ENCODE peak calls at places on chromosomes 7 and 10, in five cellular contexts. M is PC-3, S is astrocyte of the cerebellum, N is tibial nerve, T is natural killer cell. X is an unnamed sample.

GRCh38 chr7:32164341-32164996 is 94.3 kb upstream of the PDE1C start:
- DNase-seq in M (peak), S (peak), N (no peak), T (no peak), X (no peak)

GRCh38 chr7:156232931-156233705 is 407.5 kb upstream of the RNF32 start:
- DNase-seq in M (no peak), S (no peak), N (no peak), T (no peak), X (no peak)

GRCh38 chr10:97762816-97763215 is 9.0 kb downstream of the SFRP5 start:
- DNase-seq in M (no peak), S (peak), N (peak), T (no peak), X (no peak)

GRCh38 chr10:119651514-119652327 is 541 bp downstream of the BAG3 start:
- DNase-seq in M (no peak), S (no peak), N (no peak), T (peak), X (no peak)

GRCh38 chr7:155340721-155341120 is 43.0 kb downstream of the INSIG1 start:
- DNase-seq in M (no peak), S (no peak), N (no peak), T (no peak), X (no peak)

GRCh38 chr10:24706479-24707118 is 17.1 kb downstream of the ARHGAP21 start:
- DNase-seq in M (peak), S (peak), N (no peak), T (no peak), X (peak)

GRCh38 chr7:94355389-94355788 is 39.3 kb upstream of the COL1A2 start:
- DNase-seq in M (no peak), S (no peak), N (no peak), T (no peak), X (no peak)

GRCh38 chr7:70614237-70614984 is 517.5 kb upstream of the GALNT17 start:
- DNase-seq in M (no peak), S (peak), N (peak), T (no peak), X (no peak)

GRCh38 chr7:44760034-44760580 is 11.5 kb downstream of the ZMIZ2 start:
- DNase-seq in M (no peak), S (no peak), N (no peak), T (no peak), X (no peak)

GRCh38 chr10:79221110-79222051 is 125.9 kb upstream of the PPIF start:
- DNase-seq in M (no peak), S (peak), N (peak), T (no peak), X (no peak)

GRCh38 chr7:123979876-123980275 is 53.0 kb downstream of the TMEM229A start:
- DNase-seq in M (peak), S (peak), N (no peak), T (no peak), X (no peak)

GRCh38 chr10:119818889-119819270 is 53.8 kb downstream of the MCMBP start:
- DNase-seq in M (no peak), S (no peak), N (no peak), T (no peak), X (no peak)

GRCh38 chr10:3623746-3624145 is 161.3 kb downstream of the KLF6 start:
- DNase-seq in M (no peak), S (peak), N (no peak), T (no peak), X (no peak)

GRCh38 chr7:75842836-75843446 is 29.3 kb upstream of the CCL24 start:
- DNase-seq in M (peak), S (peak), N (no peak), T (no peak), X (peak)

GRCh38 chr7:134941947-134942346 is 44.4 kb upstream of the AGBL3 start:
- DNase-seq in M (no peak), S (no peak), N (no peak), T (no peak), X (no peak)

GRCh38 chr7:2255145-2256139 is 13.4 kb downstream of the NUDT1 start:
- DNase-seq in M (peak), S (peak), N (no peak), T (no peak), X (no peak)

GRCh38 chr10:30454744-30455498 is 20.9 kb downstream of the MAP3K8 start:
- DNase-seq in M (no peak), S (peak), N (no peak), T (no peak), X (no peak)

GRCh38 chr7:95526128-95526738 is 40.5 kb downstream of the ASB4 start:
- DNase-seq in M (no peak), S (no peak), N (no peak), T (no peak), X (no peak)

GRCh38 chr10:52864459-52865106 is 92.0 kb upstream of the MBL2 start:
- DNase-seq in M (peak), S (peak), N (peak), T (no peak), X (no peak)

GRCh38 chr7:75876126-75876881 is 2.5 kb upstream of the RHBDD2 start:
- DNase-seq in M (no peak), S (no peak), N (no peak), T (no peak), X (peak)

GRCh38 chr10:122232781-122233180 is 38.3 kb upstream of the BTBD16 start:
- DNase-seq in M (peak), S (peak), N (no peak), T (no peak), X (no peak)

GRCh38 chr10:123530166-123530870 is 135.8 kb upstream of the GPR26 start:
- DNase-seq in M (no peak), S (no peak), N (no peak), T (no peak), X (no peak)

GRCh38 chr7:25595931-25596330 is 367.6 kb upstream of the NPVF start:
- DNase-seq in M (no peak), S (no peak), N (no peak), T (no peak), X (no peak)

GRCh38 chr7:108589874-108590273 is 20.2 kb downstream of the DNAJB9 start:
- DNase-seq in M (no peak), S (no peak), N (no peak), T (no peak), X (no peak)

GRCh38 chr7:135180122-135180521 is 9.6 kb upstream of the CYREN start:
- DNase-seq in M (no peak), S (no peak), N (no peak), T (no peak), X (no peak)

GRCh38 chr10:28296023-28296422 is 6.8 kb downstream of the MPP7 start:
- DNase-seq in M (no peak), S (no peak), N (no peak), T (no peak), X (no peak)

GRCh38 chr10:2979267-2979660 is 88.1 kb upstream of the PFKP start:
- DNase-seq in M (no peak), S (no peak), N (peak), T (no peak), X (no peak)

GRCh38 chr10:27742926-27743735 is 2.5 kb downstream of the MKX start:
- DNase-seq in M (peak), S (no peak), N (no peak), T (no peak), X (no peak)

GRCh38 chr7:155487509-155488482 is 29.9 kb downstream of the EN2 start:
- DNase-seq in M (no peak), S (no peak), N (no peak), T (no peak), X (no peak)

GRCh38 chr10:8133146-8133545 is 78.7 kb downstream of the GATA3 start:
- DNase-seq in M (no peak), S (no peak), N (no peak), T (no peak), X (no peak)

GRCh38 chr10:95509281-95509680 is 51.9 kb downstream of the SORBS1 start:
- DNase-seq in M (no peak), S (no peak), N (no peak), T (no peak), X (no peak)

GRCh38 chr7:31192996-31193395 is 140.9 kb downstream of the ADCYAP1R1 start:
- DNase-seq in M (peak), S (peak), N (no peak), T (no peak), X (no peak)

GRCh38 chr7:9100289-9100688 is 666.9 kb downstream of the NXPH1 start:
- DNase-seq in M (no peak), S (no peak), N (no peak), T (no peak), X (no peak)

GRCh38 chr10:126203746-126204145 is 184.5 kb downstream of the ADAM12 start:
- DNase-seq in M (no peak), S (no peak), N (no peak), T (no peak), X (no peak)

GRCh38 chr7:11374629-11375028 is 401.0 kb downstream of the PHF14 start:
- DNase-seq in M (no peak), S (no peak), N (no peak), T (no peak), X (no peak)

GRCh38 chr7:11379641-11380040 is 406.0 kb downstream of the PHF14 start:
- DNase-seq in M (no peak), S (peak), N (no peak), T (no peak), X (no peak)

GRCh38 chr7:11369696-11370095 is 396.0 kb downstream of the PHF14 start:
- DNase-seq in M (no peak), S (no peak), N (no peak), T (no peak), X (no peak)

GRCh38 chr7:11376549-11376948 is 402.9 kb downstream of the PHF14 start:
- DNase-seq in M (no peak), S (no peak), N (no peak), T (no peak), X (no peak)

GRCh38 chr7:11373546-11374142 is 400.0 kb downstream of the PHF14 start:
- DNase-seq in M (peak), S (no peak), N (no peak), T (no peak), X (no peak)
- TF ChIP-seq CTCF in M (peak), S (peak), N (peak), T (no peak), X (peak)

DNA sequence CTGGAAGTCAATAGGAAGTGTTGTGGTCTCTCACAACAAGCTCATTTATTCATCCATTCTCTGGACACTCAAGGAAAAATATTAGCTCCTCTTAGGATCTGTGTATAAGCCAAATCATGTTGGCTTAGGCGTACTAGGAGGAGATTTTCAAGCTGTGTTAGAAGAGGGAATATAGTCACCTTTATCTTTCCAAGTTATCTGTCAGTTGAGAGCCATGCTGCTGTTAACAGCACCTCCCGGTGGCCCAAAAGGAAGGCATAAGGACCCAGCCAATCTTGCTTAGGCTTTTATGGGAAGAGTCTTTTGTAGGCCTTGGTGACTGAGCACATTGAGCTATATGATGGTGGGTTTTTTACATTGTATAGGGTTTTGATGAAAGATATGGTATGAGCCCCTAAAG is 220.0 kb downstream of the LRMDA start:
- DNase-seq in M (peak), S (no peak), N (no peak), T (no peak), X (no peak)
- TF ChIP-seq CTCF in M (peak), S (no peak), N (no peak), T (no peak), X (no peak)

GRCh38 chr10:99276848-99277486 is 41.3 kb upstream of the HPSE2 start:
- DNase-seq in M (peak), S (no peak), N (no peak), T (no peak), X (no peak)
- TF ChIP-seq CTCF in M (peak), S (peak), N (no peak), T (no peak), X (peak)

DNA sequence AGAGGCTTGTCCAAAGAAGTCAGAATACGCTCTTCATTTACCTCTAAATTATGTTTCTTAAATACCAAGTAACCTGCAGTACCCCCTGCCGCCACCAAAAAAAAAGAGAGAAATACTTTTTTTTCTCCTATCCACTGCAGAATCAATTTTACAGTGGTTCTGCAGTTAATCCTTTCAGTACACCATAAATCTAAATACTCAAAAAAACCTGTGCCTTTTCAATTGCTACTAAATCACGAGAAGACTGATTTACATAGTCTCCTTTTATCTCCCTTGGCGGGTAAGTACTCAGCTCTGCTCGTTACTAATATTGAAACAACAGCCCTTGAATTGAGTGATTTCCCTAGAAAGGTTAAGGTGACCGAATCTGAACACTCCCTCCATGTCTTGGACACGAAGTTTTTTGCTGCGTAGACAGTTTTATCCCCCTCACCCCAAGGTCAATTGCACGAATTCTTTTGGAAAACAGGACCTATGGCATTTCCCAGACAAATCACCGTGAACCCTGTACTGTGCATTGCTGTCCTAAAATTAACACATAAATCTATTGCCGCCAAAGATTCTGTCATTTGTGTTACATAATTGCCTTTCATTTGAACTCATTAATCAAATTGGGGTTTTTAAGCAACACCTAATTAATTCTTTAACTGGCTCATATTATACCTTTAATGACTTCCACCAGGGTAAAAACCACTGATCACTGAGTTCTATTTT is 517 bp upstream of the VIM start:
- DNase-seq in M (no peak), S (no peak), N (no peak), T (no peak), X (no peak)
- TF ChIP-seq CTCF in M (peak), S (peak), N (peak), T (peak), X (peak)

GRCh38 chr10:35642023-35642792 is at the start of gene FZD8:
- DNase-seq in M (peak), S (peak), N (peak), T (peak), X (no peak)
- TF ChIP-seq CTCF in M (peak), S (no peak), N (peak), T (no peak), X (no peak)

GRCh38 chr7:139066315-139066714 is 30.5 kb upstream of the ZC3HAV1L start:
- DNase-seq in M (no peak), S (no peak), N (no peak), T (no peak), X (no peak)
- TF ChIP-seq CTCF in M (no peak), S (no peak), N (no peak), T (no peak), X (no peak)

DNA sequence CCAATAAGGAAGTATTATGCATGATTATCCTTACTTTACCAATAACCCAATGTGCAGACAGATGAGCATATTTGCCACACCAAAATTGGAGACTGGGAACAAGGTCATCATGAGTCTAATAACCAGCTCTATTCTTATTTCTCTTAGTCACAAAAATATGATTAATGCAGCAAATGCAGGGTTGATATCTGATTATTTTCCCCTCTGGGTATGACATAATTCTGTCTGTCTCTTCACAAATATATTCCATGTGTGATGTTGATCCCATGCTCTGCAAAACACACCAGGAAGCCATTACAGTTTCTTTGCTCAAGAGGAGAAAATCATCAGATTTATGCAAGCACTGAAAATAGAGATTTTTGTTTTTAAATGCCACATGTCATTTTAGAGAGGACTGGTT is 196.5 kb upstream of the DGKB start:
- DNase-seq in M (no peak), S (no peak), N (no peak), T (no peak), X (no peak)
- TF ChIP-seq CTCF in M (no peak), S (no peak), N (no peak), T (no peak), X (no peak)

GRCh38 chr7:147251924-147252323 is 1135.3 kb downstream of the CNTNAP2 start:
- DNase-seq in M (no peak), S (no peak), N (no peak), T (no peak), X (no peak)

GRCh38 chr7:147245274-147245673 is 1128.7 kb downstream of the CNTNAP2 start:
- DNase-seq in M (peak), S (peak), N (no peak), T (no peak), X (no peak)

DNA sequence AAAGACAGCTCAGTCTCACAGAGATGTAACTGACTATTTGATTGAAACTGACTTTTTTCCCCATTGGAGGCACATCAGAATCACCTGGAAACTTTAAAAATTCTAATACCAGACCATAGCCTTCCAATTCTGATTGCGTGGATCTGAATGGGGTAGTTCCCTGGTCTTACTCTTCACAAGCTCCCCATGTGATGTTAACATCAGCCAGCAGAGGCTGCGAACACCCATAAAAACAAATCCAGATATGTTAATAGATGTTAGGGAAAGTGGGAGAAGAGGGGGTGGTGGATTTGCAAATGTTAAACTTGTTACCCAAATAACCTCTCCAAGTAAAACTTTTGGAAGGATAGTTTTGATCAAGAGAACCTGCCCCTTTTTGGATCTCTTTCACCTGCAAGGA is 1133.4 kb downstream of the CNTNAP2 start:
- DNase-seq in M (no peak), S (no peak), N (no peak), T (no peak), X (no peak)
- TF ChIP-seq CTCF in M (peak), S (peak), N (no peak), T (no peak), X (no peak)

DNA sequence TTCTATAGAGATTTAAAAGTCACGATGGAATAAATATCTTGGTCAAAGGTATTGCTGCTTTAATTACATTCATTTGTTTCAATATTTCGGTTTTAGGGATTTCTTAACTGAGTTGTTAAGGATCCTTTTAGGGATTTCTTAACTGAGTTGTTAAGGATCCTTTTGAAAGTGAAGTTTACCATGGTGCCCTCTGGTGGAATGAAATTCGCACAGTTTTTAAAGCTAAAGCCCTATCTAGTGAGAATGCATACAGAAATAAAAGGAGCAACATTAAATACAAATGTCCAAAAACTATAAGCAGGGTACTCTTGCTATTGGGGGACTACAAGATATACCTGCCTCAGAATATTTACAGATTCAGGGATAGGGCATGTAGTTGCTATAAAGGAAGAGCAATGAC is 193.7 kb downstream of the RNLS start:
- DNase-seq in M (no peak), S (peak), N (no peak), T (no peak), X (no peak)
- TF ChIP-seq CTCF in M (no peak), S (peak), N (peak), T (peak), X (peak)